ENCODE peak calls at places on chromosome 22, in ten cellular contexts. One of them, this sample, is unnamed.

GRCh38 chr22:20444325-20444724 is 6.7 kb upstream of the SCARF2 start:
- DNase-seq in GOT3: no peak
- DNase-seq in activated T-helper 1 cell treated with Interleukin-2 at 50 U/mL for 16 hours: no peak
- DNase-seq in activated CD4-positive, CD25-positive, alpha-beta regulatory T cell treated with anti-CD3 and anti-CD28 coated beads, Interleukin-2, amount 50 U/mL, for 16 hours: no peak
- DNase-seq in endothelial cell: no peak
- DNase-seq in substantia nigra: no peak
- DNase-seq in ACHN: no peak
- DNase-seq in non-pigmented ciliary epithelial cell: no peak
- DNase-seq in stimulated activated CD4-positive, alpha-beta T cell treated with anti-CD3 and anti-CD28 coated beads, Interleukin-1b, Interleukin-23, amount 100 ng/mL, for 24 hours: no peak
- DNase-seq in activated T-cell treated with anti-CD3 and anti-CD28 coated beads, Interleukin-2, amount 50 U/mL, for 4 hours: no peak
- DNase-seq in this sample: no peak

GRCh38 chr22:46369716-46370583 is 34.4 kb downstream of the TRMU start:
- DNase-seq in GOT3: no peak
- DNase-seq in activated T-helper 1 cell treated with Interleukin-2 at 50 U/mL for 16 hours: no peak
- DNase-seq in activated CD4-positive, CD25-positive, alpha-beta regulatory T cell treated with anti-CD3 and anti-CD28 coated beads, Interleukin-2, amount 50 U/mL, for 16 hours: no peak
- DNase-seq in endothelial cell: no peak
- DNase-seq in substantia nigra: no peak
- DNase-seq in ACHN: no peak
- DNase-seq in non-pigmented ciliary epithelial cell: no peak
- DNase-seq in stimulated activated CD4-positive, alpha-beta T cell treated with anti-CD3 and anti-CD28 coated beads, Interleukin-1b, Interleukin-23, amount 100 ng/mL, for 24 hours: no peak
- DNase-seq in activated T-cell treated with anti-CD3 and anti-CD28 coated beads, Interleukin-2, amount 50 U/mL, for 4 hours: no peak
- DNase-seq in this sample: no peak

GRCh38 chr22:29369460-29369859 is 18.9 kb downstream of the AP1B1 start:
- DNase-seq in GOT3: no peak
- DNase-seq in activated T-helper 1 cell treated with Interleukin-2 at 50 U/mL for 16 hours: no peak
- DNase-seq in activated CD4-positive, CD25-positive, alpha-beta regulatory T cell treated with anti-CD3 and anti-CD28 coated beads, Interleukin-2, amount 50 U/mL, for 16 hours: no peak
- DNase-seq in endothelial cell: peak
- DNase-seq in substantia nigra: peak
- DNase-seq in ACHN: no peak
- DNase-seq in non-pigmented ciliary epithelial cell: peak
- DNase-seq in stimulated activated CD4-positive, alpha-beta T cell treated with anti-CD3 and anti-CD28 coated beads, Interleukin-1b, Interleukin-23, amount 100 ng/mL, for 24 hours: no peak
- DNase-seq in activated T-cell treated with anti-CD3 and anti-CD28 coated beads, Interleukin-2, amount 50 U/mL, for 4 hours: no peak
- DNase-seq in this sample: peak

GRCh38 chr22:45008853-45009751 is 703 bp downstream of the PHF21B start:
- DNase-seq in GOT3: no peak
- DNase-seq in activated T-helper 1 cell treated with Interleukin-2 at 50 U/mL for 16 hours: no peak
- DNase-seq in activated CD4-positive, CD25-positive, alpha-beta regulatory T cell treated with anti-CD3 and anti-CD28 coated beads, Interleukin-2, amount 50 U/mL, for 16 hours: no peak
- DNase-seq in endothelial cell: peak
- DNase-seq in substantia nigra: no peak
- DNase-seq in ACHN: peak
- DNase-seq in non-pigmented ciliary epithelial cell: no peak
- DNase-seq in stimulated activated CD4-positive, alpha-beta T cell treated with anti-CD3 and anti-CD28 coated beads, Interleukin-1b, Interleukin-23, amount 100 ng/mL, for 24 hours: no peak
- DNase-seq in activated T-cell treated with anti-CD3 and anti-CD28 coated beads, Interleukin-2, amount 50 U/mL, for 4 hours: no peak
- DNase-seq in this sample: peak

GRCh38 chr22:50544078-50544745 is 1.5 kb upstream of the KLHDC7B start:
- DNase-seq in GOT3: no peak
- DNase-seq in activated T-helper 1 cell treated with Interleukin-2 at 50 U/mL for 16 hours: peak
- DNase-seq in activated CD4-positive, CD25-positive, alpha-beta regulatory T cell treated with anti-CD3 and anti-CD28 coated beads, Interleukin-2, amount 50 U/mL, for 16 hours: peak
- DNase-seq in endothelial cell: peak
- DNase-seq in substantia nigra: no peak
- DNase-seq in ACHN: peak
- DNase-seq in non-pigmented ciliary epithelial cell: no peak
- DNase-seq in stimulated activated CD4-positive, alpha-beta T cell treated with anti-CD3 and anti-CD28 coated beads, Interleukin-1b, Interleukin-23, amount 100 ng/mL, for 24 hours: peak
- DNase-seq in activated T-cell treated with anti-CD3 and anti-CD28 coated beads, Interleukin-2, amount 50 U/mL, for 4 hours: peak
- DNase-seq in this sample: peak

GRCh38 chr22:40919446-40919845 is 31.7 kb upstream of the RBX1 start:
- DNase-seq in GOT3: no peak
- DNase-seq in activated T-helper 1 cell treated with Interleukin-2 at 50 U/mL for 16 hours: no peak
- DNase-seq in activated CD4-positive, CD25-positive, alpha-beta regulatory T cell treated with anti-CD3 and anti-CD28 coated beads, Interleukin-2, amount 50 U/mL, for 16 hours: no peak
- DNase-seq in endothelial cell: no peak
- DNase-seq in substantia nigra: no peak
- DNase-seq in ACHN: no peak
- DNase-seq in non-pigmented ciliary epithelial cell: no peak
- DNase-seq in stimulated activated CD4-positive, alpha-beta T cell treated with anti-CD3 and anti-CD28 coated beads, Interleukin-1b, Interleukin-23, amount 100 ng/mL, for 24 hours: no peak
- DNase-seq in activated T-cell treated with anti-CD3 and anti-CD28 coated beads, Interleukin-2, amount 50 U/mL, for 4 hours: no peak
- DNase-seq in this sample: no peak

GRCh38 chr22:27132896-27133500 is 475.6 kb downstream of the MIAT start:
- DNase-seq in GOT3: no peak
- DNase-seq in activated T-helper 1 cell treated with Interleukin-2 at 50 U/mL for 16 hours: no peak
- DNase-seq in activated CD4-positive, CD25-positive, alpha-beta regulatory T cell treated with anti-CD3 and anti-CD28 coated beads, Interleukin-2, amount 50 U/mL, for 16 hours: no peak
- DNase-seq in endothelial cell: no peak
- DNase-seq in substantia nigra: no peak
- DNase-seq in ACHN: no peak
- DNase-seq in non-pigmented ciliary epithelial cell: no peak
- DNase-seq in stimulated activated CD4-positive, alpha-beta T cell treated with anti-CD3 and anti-CD28 coated beads, Interleukin-1b, Interleukin-23, amount 100 ng/mL, for 24 hours: no peak
- DNase-seq in activated T-cell treated with anti-CD3 and anti-CD28 coated beads, Interleukin-2, amount 50 U/mL, for 4 hours: no peak
- DNase-seq in this sample: no peak

GRCh38 chr22:27639180-27640086 is 162.1 kb downstream of the MN1 start:
- DNase-seq in GOT3: no peak
- DNase-seq in activated T-helper 1 cell treated with Interleukin-2 at 50 U/mL for 16 hours: no peak
- DNase-seq in activated CD4-positive, CD25-positive, alpha-beta regulatory T cell treated with anti-CD3 and anti-CD28 coated beads, Interleukin-2, amount 50 U/mL, for 16 hours: no peak
- DNase-seq in endothelial cell: no peak
- DNase-seq in substantia nigra: no peak
- DNase-seq in ACHN: no peak
- DNase-seq in non-pigmented ciliary epithelial cell: no peak
- DNase-seq in stimulated activated CD4-positive, alpha-beta T cell treated with anti-CD3 and anti-CD28 coated beads, Interleukin-1b, Interleukin-23, amount 100 ng/mL, for 24 hours: no peak
- DNase-seq in activated T-cell treated with anti-CD3 and anti-CD28 coated beads, Interleukin-2, amount 50 U/mL, for 4 hours: no peak
- DNase-seq in this sample: no peak

GRCh38 chr22:49825436-49825835 is 2.2 kb downstream of the BRD1 start:
- DNase-seq in GOT3: no peak
- DNase-seq in activated T-helper 1 cell treated with Interleukin-2 at 50 U/mL for 16 hours: no peak
- DNase-seq in activated CD4-positive, CD25-positive, alpha-beta regulatory T cell treated with anti-CD3 and anti-CD28 coated beads, Interleukin-2, amount 50 U/mL, for 16 hours: no peak
- DNase-seq in endothelial cell: no peak
- DNase-seq in substantia nigra: no peak
- DNase-seq in ACHN: peak
- DNase-seq in non-pigmented ciliary epithelial cell: no peak
- DNase-seq in stimulated activated CD4-positive, alpha-beta T cell treated with anti-CD3 and anti-CD28 coated beads, Interleukin-1b, Interleukin-23, amount 100 ng/mL, for 24 hours: no peak
- DNase-seq in activated T-cell treated with anti-CD3 and anti-CD28 coated beads, Interleukin-2, amount 50 U/mL, for 4 hours: no peak
- DNase-seq in this sample: peak

GRCh38 chr22:36828815-36829214 is 12.0 kb upstream of the PVALB start:
- DNase-seq in GOT3: no peak
- DNase-seq in activated T-helper 1 cell treated with Interleukin-2 at 50 U/mL for 16 hours: no peak
- DNase-seq in activated CD4-positive, CD25-positive, alpha-beta regulatory T cell treated with anti-CD3 and anti-CD28 coated beads, Interleukin-2, amount 50 U/mL, for 16 hours: no peak
- DNase-seq in endothelial cell: no peak
- DNase-seq in substantia nigra: no peak
- DNase-seq in ACHN: no peak
- DNase-seq in non-pigmented ciliary epithelial cell: no peak
- DNase-seq in stimulated activated CD4-positive, alpha-beta T cell treated with anti-CD3 and anti-CD28 coated beads, Interleukin-1b, Interleukin-23, amount 100 ng/mL, for 24 hours: no peak
- DNase-seq in activated T-cell treated with anti-CD3 and anti-CD28 coated beads, Interleukin-2, amount 50 U/mL, for 4 hours: no peak
- DNase-seq in this sample: no peak

GRCh38 chr22:42685941-42686666 is 34.6 kb downstream of the A4GALT start:
- DNase-seq in GOT3: no peak
- DNase-seq in activated T-helper 1 cell treated with Interleukin-2 at 50 U/mL for 16 hours: no peak
- DNase-seq in activated CD4-positive, CD25-positive, alpha-beta regulatory T cell treated with anti-CD3 and anti-CD28 coated beads, Interleukin-2, amount 50 U/mL, for 16 hours: no peak
- DNase-seq in endothelial cell: no peak
- DNase-seq in substantia nigra: no peak
- DNase-seq in ACHN: no peak
- DNase-seq in non-pigmented ciliary epithelial cell: no peak
- DNase-seq in stimulated activated CD4-positive, alpha-beta T cell treated with anti-CD3 and anti-CD28 coated beads, Interleukin-1b, Interleukin-23, amount 100 ng/mL, for 24 hours: no peak
- DNase-seq in activated T-cell treated with anti-CD3 and anti-CD28 coated beads, Interleukin-2, amount 50 U/mL, for 4 hours: no peak
- DNase-seq in this sample: no peak